ENCODE peak calls at places on chromosomes 11 and 22, in five cellular contexts. One of them, this sample, is unnamed. For H3K4me1, the result is how much of the 10 kb centered on the place peaks cover.

GRCh38 chr22:42902875-42903510 is 45.9 kb upstream of the ARFGAP3 start:
- DNase-seq in K562: no peak
- DNase-seq in MM.1S: no peak
- DNase-seq in neural progenitor cell: peak
- DNase-seq in GM23338: peak
- DNase-seq in this sample: no peak

GRCh38 chr22:28769394-28770085 is 3.0 kb upstream of the CCDC117 start:
- DNase-seq in GM23338: no peak
- DNase-seq in MM.1S: no peak
- DNase-seq in neural progenitor cell: no peak
- DNase-seq in K562: no peak
- DNase-seq in this sample: no peak

GRCh38 chr11:80109031-80109430 is 668.2 kb upstream of the TENM4 start:
- DNase-seq in K562: no peak
- DNase-seq in MM.1S: no peak
- DNase-seq in GM23338: no peak
- DNase-seq in neural progenitor cell: no peak
- DNase-seq in this sample: no peak

GRCh38 chr11:122215244-122215992 is 99.4 kb upstream of the BLID start:
- DNase-seq in MM.1S: peak
- DNase-seq in K562: peak
- DNase-seq in GM23338: peak
- DNase-seq in neural progenitor cell: peak
- DNase-seq in this sample: no peak

GRCh38 chr22:23673826-23674690 is 16.8 kb upstream of the RGL4 start:
- DNase-seq in GM23338: peak
- DNase-seq in MM.1S: no peak
- DNase-seq in neural progenitor cell: peak
- DNase-seq in K562: peak
- DNase-seq in this sample: no peak

GRCh38 chr11:74182635-74183034 is 11.5 kb downstream of the PPME1 start:
- DNase-seq in K562: no peak
- DNase-seq in MM.1S: no peak
- DNase-seq in GM23338: no peak
- DNase-seq in neural progenitor cell: no peak
- DNase-seq in this sample: no peak

GRCh38 chr11:130904380-130904779 is 11.9 kb downstream of the SNX19 start:
- DNase-seq in MM.1S: peak
- DNase-seq in K562: no peak
- DNase-seq in neural progenitor cell: peak
- DNase-seq in GM23338: peak
- DNase-seq in this sample: no peak

GRCh38 chr22:17729561-17729960 is 44.7 kb downstream of the BID start:
- DNase-seq in neural progenitor cell: no peak
- DNase-seq in GM23338: no peak
- DNase-seq in MM.1S: no peak
- DNase-seq in K562: no peak
- DNase-seq in this sample: no peak

GRCh38 chr11:64318694-64319420 is 936 bp downstream of the PRDX5 start:
- DNase-seq in GM23338: peak
- DNase-seq in neural progenitor cell: no peak
- DNase-seq in K562: no peak
- DNase-seq in MM.1S: no peak
- DNase-seq in this sample: peak

GRCh38 chr22:17370036-17370765 is 941 bp downstream of the CECR2 start:
- DNase-seq in GM23338: peak
- DNase-seq in K562: no peak
- DNase-seq in MM.1S: no peak
- DNase-seq in neural progenitor cell: peak
- DNase-seq in this sample: no peak

GRCh38 chr11:2933376-2934056 is 4.3 kb upstream of the PHLDA2 start:
- DNase-seq in K562: no peak
- DNase-seq in neural progenitor cell: no peak
- DNase-seq in MM.1S: peak
- DNase-seq in GM23338: peak
- DNase-seq in this sample: peak

GRCh38 chr11:118343981-118344521 is at the start of gene CD3G:
- DNase-seq in neural progenitor cell: no peak
- DNase-seq in MM.1S: no peak
- DNase-seq in GM23338: no peak
- DNase-seq in K562: no peak
- DNase-seq in this sample: no peak

GRCh38 chr11:114142646-114143045 is 83.1 kb downstream of the ZBTB16 start:
- DNase-seq in MM.1S: no peak
- DNase-seq in K562: no peak
- DNase-seq in GM23338: no peak
- DNase-seq in neural progenitor cell: no peak
- DNase-seq in this sample: no peak

GRCh38 chr22:44180706-44181032 is at the start of gene PARVG:
- DNase-seq in neural progenitor cell: no peak
- DNase-seq in GM23338: peak
- DNase-seq in MM.1S: peak
- DNase-seq in K562: no peak
- DNase-seq in this sample: no peak

DNA sequence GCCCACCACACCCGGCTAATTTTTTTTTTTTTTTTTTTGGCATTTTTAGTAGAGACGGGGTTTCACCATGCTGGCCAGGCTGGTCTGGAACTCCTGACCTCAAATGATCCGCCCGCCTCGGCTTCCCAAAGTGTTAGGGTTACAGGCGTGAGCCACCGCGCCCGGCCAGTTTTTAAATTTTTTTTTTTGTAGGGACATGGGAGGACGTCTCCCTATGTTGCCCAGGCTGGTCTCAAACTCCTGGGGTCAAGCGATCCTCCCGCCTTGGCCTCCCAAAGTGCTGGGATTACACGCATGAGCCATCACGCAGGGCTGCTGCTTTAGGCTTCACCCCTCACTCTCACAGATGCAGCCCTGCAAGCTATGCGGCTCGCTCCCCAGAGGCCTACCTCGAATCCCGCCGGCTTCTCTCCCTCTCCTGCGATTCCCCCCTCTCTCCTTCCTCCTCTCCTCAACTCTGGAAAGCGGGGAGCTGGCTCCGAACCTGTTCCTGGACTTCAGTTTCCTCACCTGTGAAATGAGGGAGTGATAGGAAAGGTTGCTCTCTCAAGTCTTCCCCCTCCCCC is 926 bp downstream of the CCDC157 start:
- DNase-seq in GM23338: peak
- DNase-seq in MM.1S: no peak
- DNase-seq in K562: no peak
- DNase-seq in neural progenitor cell: peak
- DNase-seq in this sample: no peak
- H2AFZ ChIP-seq in GM23338: peak
- H2AFZ ChIP-seq in MM.1S: no peak
- H2AFZ ChIP-seq in K562: no peak
- H2AFZ ChIP-seq in neural progenitor cell: peak
- H2AFZ ChIP-seq in this sample: no peak

DNA sequence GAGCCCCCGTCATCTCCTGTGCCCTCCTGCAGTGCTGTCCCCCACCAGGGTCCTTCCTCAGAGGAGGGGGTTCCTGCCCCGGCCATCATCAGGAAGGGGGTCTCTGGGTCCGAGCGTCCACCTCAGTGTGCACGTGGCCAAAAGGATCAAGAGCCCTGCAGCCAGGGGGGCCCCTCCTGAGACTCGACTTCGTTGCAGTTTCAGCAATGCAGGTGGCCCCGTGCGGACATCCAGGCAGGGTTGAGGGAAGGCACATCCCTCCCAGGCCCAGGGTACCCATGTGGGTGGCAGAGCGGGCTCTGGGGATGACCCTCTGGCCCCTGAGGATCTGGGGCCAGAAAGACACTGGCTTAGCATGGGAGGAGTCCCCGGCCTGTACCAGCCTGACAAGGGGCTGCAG is 41.3 kb downstream of the LRP5 start:
- DNase-seq in GM23338: no peak
- DNase-seq in K562: no peak
- DNase-seq in MM.1S: no peak
- DNase-seq in neural progenitor cell: no peak
- DNase-seq in this sample: no peak
- H3K4me1 ChIP-seq in GM23338: under half
- H3K4me1 ChIP-seq in K562: under half
- H3K4me1 ChIP-seq in MM.1S: under half
- H3K4me1 ChIP-seq in neural progenitor cell: under half
- H3K4me1 ChIP-seq in this sample: under half

GRCh38 chr11:119743041-119743440 is 14.0 kb upstream of the NECTIN1 start:
- DNase-seq in neural progenitor cell: no peak
- DNase-seq in K562: no peak
- DNase-seq in GM23338: no peak
- DNase-seq in MM.1S: no peak
- DNase-seq in this sample: no peak
- H3K4me2 ChIP-seq in neural progenitor cell: peak
- H3K4me2 ChIP-seq in K562: no peak
- H3K4me2 ChIP-seq in GM23338: peak
- H3K4me2 ChIP-seq in MM.1S: no peak
- H3K4me2 ChIP-seq in this sample: no peak

DNA sequence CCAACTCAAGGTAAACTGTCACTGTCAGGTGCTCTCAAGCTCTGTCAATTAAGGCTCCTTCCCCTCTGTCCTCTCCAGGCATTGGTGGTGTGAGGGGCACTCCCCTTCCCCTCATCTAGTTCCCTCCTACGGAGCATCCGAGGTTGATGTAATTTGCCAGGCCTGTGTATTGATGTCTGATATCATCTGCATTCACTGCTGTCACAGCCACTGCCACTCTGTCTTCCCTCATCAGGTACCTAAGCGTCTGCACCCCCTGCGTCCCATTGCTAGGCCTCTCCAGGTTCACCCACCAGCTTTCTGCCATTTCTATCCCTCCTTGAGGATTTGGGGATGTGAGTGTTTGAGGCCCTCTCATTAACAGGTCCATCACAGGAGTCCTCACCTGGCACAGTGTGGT is 50.0 kb upstream of the SYT13 start:
- DNase-seq in neural progenitor cell: no peak
- DNase-seq in K562: no peak
- DNase-seq in GM23338: no peak
- DNase-seq in MM.1S: no peak
- DNase-seq in this sample: no peak
- H2AFZ ChIP-seq in neural progenitor cell: no peak
- H2AFZ ChIP-seq in K562: no peak
- H2AFZ ChIP-seq in GM23338: no peak
- H2AFZ ChIP-seq in MM.1S: no peak
- H2AFZ ChIP-seq in this sample: no peak